ENCODE peak calls at places on chromosomes 13 and 19, in four cellular contexts. X is left lung, K is adrenal gland, B is PC-9. G is an unnamed sample.

GRCh38 chr19:10270616-10271394 is at the start of gene ICAM1:
- DNase-seq in K (peak; percentile 69), B (peak; percentile 77), X (peak; percentile 96), G (peak; percentile 68)

GRCh38 chr19:43780706-43781525 is at the start of gene KCNN4:
- DNase-seq in K (no peak), X (peak; percentile 76), B (peak; percentile 80), G (peak; percentile 62)

GRCh38 chr13:112182831-112183543 is 116.0 kb downstream of the SOX1 start:
- DNase-seq in B (no peak), K (no peak), X (no peak), G (no peak)

GRCh38 chr13:38223093-38223492 is 126.6 kb upstream of the UFM1 start:
- DNase-seq in K (no peak), B (no peak), X (no peak), G (peak; percentile 9)

GRCh38 chr19:37654118-37654517 is 1.1 kb downstream of the ZFP30 start:
- DNase-seq in K (no peak), X (no peak), B (no peak), G (no peak)

GRCh38 chr13:20942938-20943518 is 40.5 kb upstream of the XPO4 start:
- DNase-seq in B (no peak), X (no peak), K (no peak), G (no peak)

GRCh38 chr13:111388851-111389500 is 68.5 kb downstream of the TEX29 start:
- DNase-seq in X (no peak), K (no peak), B (no peak), G (no peak)

GRCh38 chr19:33745297-33745696 is 51.4 kb upstream of the KCTD15 start:
- DNase-seq in X (no peak), K (no peak), B (no peak), G (no peak)

GRCh38 chr13:33453911-33454310 is 168.4 kb upstream of the STARD13 start:
- DNase-seq in K (no peak), X (no peak), B (no peak), G (no peak)

GRCh38 chr19:11382898-11383705 is 1.0 kb downstream of the EPOR start:
- DNase-seq in X (peak; percentile 94), K (peak; percentile 75), B (peak; percentile 61), G (peak; percentile 35)

GRCh38 chr19:18281082-18282020 is at the start of gene JUND:
- DNase-seq in X (peak; percentile 99), K (peak; percentile 99), B (peak; percentile 99), G (peak; percentile 99)

GRCh38 chr19:28652790-28653189 is 560.2 kb downstream of the UQCRFS1 start:
- DNase-seq in B (no peak), K (no peak), X (no peak), G (no peak)

GRCh38 chr19:28655054-28655453 is 557.9 kb downstream of the UQCRFS1 start:
- DNase-seq in B (no peak), K (no peak), X (no peak), G (no peak)

DNA sequence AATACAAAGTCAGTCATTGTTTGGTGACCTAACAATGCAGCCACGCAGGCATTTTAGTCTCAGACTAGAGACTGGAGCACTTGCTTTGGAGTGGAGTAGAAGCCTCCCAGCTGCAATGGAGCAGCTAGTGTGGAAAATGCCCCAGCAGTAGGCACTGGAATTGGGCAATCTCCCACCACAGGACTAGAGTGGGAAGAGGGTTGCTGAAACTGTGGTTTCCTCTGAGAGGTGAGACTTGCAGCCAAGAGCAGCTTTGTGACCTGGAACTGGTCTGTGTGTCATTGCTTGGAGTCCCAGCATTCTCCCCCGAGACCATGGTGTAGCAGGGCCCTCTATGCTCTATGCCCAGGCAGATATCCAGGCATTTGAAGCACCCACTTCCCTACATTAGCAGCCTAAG is 556.3 kb downstream of the UQCRFS1 start:
- DNase-seq in K (no peak), X (no peak), B (no peak), G (no peak)
- H3K9me3 ChIP-seq in K (peaks cover 9% of the 10 kb centered on the region), X (peaks cover 36% of the 10 kb centered on the region), B (no peaks in the 10 kb centered on the region), G (peaks cover 3% of the 10 kb centered on the region)

GRCh38 chr13:47957073-47957472 is 44.0 kb downstream of the SUCLA2 start:
- DNase-seq in X (no peak), B (no peak), K (no peak), G (no peak)
- H3K36me3 ChIP-seq in X (no peaks in the 10 kb centered on the region), B (peaks cover 22% of the 10 kb centered on the region), K (no peaks in the 10 kb centered on the region), G (peaks cover 47% of the 10 kb centered on the region)

GRCh38 chr13:28327761-28328607 is 166.9 kb downstream of the FLT1 start:
- DNase-seq in B (no peak), K (no peak), X (no peak), G (no peak)
- H3K4me3 ChIP-seq in B (no peak overlapping the region), K (no peak overlapping the region), X (no peak overlapping the region), G (no peak overlapping the region)

GRCh38 chr19:6958786-6959185 is 62.4 kb downstream of the MBD3L2B start:
- DNase-seq in B (no peak), X (no peak), K (no peak), G (no peak)

GRCh38 chr19:6952956-6953355 is 65.6 kb downstream of the ADGRE1 start:
- DNase-seq in K (no peak), B (no peak), X (no peak), G (no peak)

GRCh38 chr19:6955082-6955481 is 66.1 kb downstream of the MBD3L2B start:
- DNase-seq in K (no peak), X (no peak), B (no peak), G (no peak)

GRCh38 chr19:6956573-6956972 is 64.7 kb downstream of the MBD3L2B start:
- DNase-seq in B (no peak), K (no peak), X (no peak), G (no peak)
- H3K9me3 ChIP-seq in B (no peaks in the 10 kb centered on the region), K (no peaks in the 10 kb centered on the region), X (no peaks in the 10 kb centered on the region), G (no peaks in the 10 kb centered on the region)

GRCh38 chr19:57754091-57754673 is 7.6 kb downstream of the ZNF776 start:
- DNase-seq in K (no peak), B (no peak), X (no peak), G (no peak)
- H3K36me3 ChIP-seq in K (no peaks in the 10 kb centered on the region), B (peaks cover 83% of the 10 kb centered on the region), X (peaks cover 11% of the 10 kb centered on the region), G (peaks cover 97% of the 10 kb centered on the region)

GRCh38 chr13:95643009-95643408 is 1.5 kb downstream of the DZIP1 start:
- DNase-seq in K (no peak), X (no peak), B (no peak), G (no peak)

GRCh38 chr13:95644611-95645052 is at the start of gene DZIP1:
- DNase-seq in B (no peak), K (peak; percentile 69), X (peak; percentile 83), G (peak; percentile 92)

GRCh38 chr13:95641961-95642621 is 2.4 kb downstream of the DZIP1 start:
- DNase-seq in K (peak; percentile 26), B (no peak), X (peak; percentile 86), G (peak; percentile 29)

GRCh38 chr13:95643814-95644598 is 500 bp downstream of the DZIP1 start:
- DNase-seq in B (no peak), X (peak; percentile 80), K (peak; percentile 16), G (peak; percentile 53)

GRCh38 chr13:95643471-95643813 is 1.1 kb downstream of the DZIP1 start:
- DNase-seq in B (no peak), X (no peak), K (no peak), G (peak; percentile 23)
- H3K4me3 ChIP-seq in B (no peak overlapping the region), X (peak overlapping the region; percentile 32), K (no peak overlapping the region), G (peak overlapping the region; percentile 63)